ENCODE peak calls at places on chromosomes 4 and X, in nine cellular contexts. One of them, this sample, is unnamed.

GRCh38 chr4:103032575-103032974 is 13.1 kb upstream of the SLC9B1 start:
- DNase-seq in mammary epithelial cell: peak; percentile 46
- DNase-seq in right atrium auricular region: no peak
- DNase-seq in left lung: no peak
- DNase-seq in transverse colon: peak; percentile 14
- DNase-seq in Caco-2: peak; percentile 64
- DNase-seq in mesothelial cell of epicardium: no peak
- DNase-seq in bronchial epithelial cell: peak; percentile 51
- DNase-seq in thoracic aorta: no peak
- DNase-seq in this sample: no peak

GRCh38 chr4:6267573-6267972 is 2.1 kb upstream of the WFS1 start:
- DNase-seq in thoracic aorta: no peak
- DNase-seq in right atrium auricular region: no peak
- DNase-seq in bronchial epithelial cell: no peak
- DNase-seq in Caco-2: no peak
- DNase-seq in left lung: no peak
- DNase-seq in transverse colon: no peak
- DNase-seq in mammary epithelial cell: no peak
- DNase-seq in mesothelial cell of epicardium: no peak
- DNase-seq in this sample: no peak

GRCh38 chrX:727738-728621 is 97.4 kb downstream of the SHOX start:
- DNase-seq in left lung: no peak
- DNase-seq in transverse colon: no peak
- DNase-seq in Caco-2: no peak
- DNase-seq in mesothelial cell of epicardium: no peak
- DNase-seq in right atrium auricular region: no peak
- DNase-seq in bronchial epithelial cell: no peak
- DNase-seq in mammary epithelial cell: no peak
- DNase-seq in thoracic aorta: no peak
- DNase-seq in this sample: no peak

GRCh38 chr4:88177981-88178632 is 19.7 kb upstream of the ABCG2 start:
- DNase-seq in mammary epithelial cell: peak; percentile 86
- DNase-seq in left lung: no peak
- DNase-seq in thoracic aorta: no peak
- DNase-seq in right atrium auricular region: no peak
- DNase-seq in bronchial epithelial cell: peak; percentile 93
- DNase-seq in Caco-2: peak; percentile 78
- DNase-seq in mesothelial cell of epicardium: no peak
- DNase-seq in transverse colon: peak; percentile 24
- DNase-seq in this sample: peak; percentile 49

GRCh38 chr4:39698424-39699009 is 581 bp downstream of the UBE2K start:
- DNase-seq in left lung: peak; percentile 85
- DNase-seq in mesothelial cell of epicardium: peak; percentile 27
- DNase-seq in bronchial epithelial cell: peak; percentile 36
- DNase-seq in Caco-2: peak; percentile 63
- DNase-seq in right atrium auricular region: no peak
- DNase-seq in transverse colon: peak; percentile 59
- DNase-seq in thoracic aorta: no peak
- DNase-seq in mammary epithelial cell: peak; percentile 41
- DNase-seq in this sample: no peak

GRCh38 chr4:180618396-180618795 is 1624.8 kb upstream of the TENM3 start:
- DNase-seq in transverse colon: no peak
- DNase-seq in mammary epithelial cell: peak; percentile 31
- DNase-seq in left lung: no peak
- DNase-seq in right atrium auricular region: no peak
- DNase-seq in bronchial epithelial cell: no peak
- DNase-seq in Caco-2: no peak
- DNase-seq in thoracic aorta: no peak
- DNase-seq in mesothelial cell of epicardium: no peak
- DNase-seq in this sample: no peak

GRCh38 chr4:63302078-63302477 is 1107.2 kb downstream of the TECRL start:
- DNase-seq in bronchial epithelial cell: no peak
- DNase-seq in right atrium auricular region: no peak
- DNase-seq in transverse colon: no peak
- DNase-seq in left lung: no peak
- DNase-seq in mesothelial cell of epicardium: no peak
- DNase-seq in mammary epithelial cell: no peak
- DNase-seq in Caco-2: no peak
- DNase-seq in thoracic aorta: no peak
- DNase-seq in this sample: no peak

GRCh38 chr4:182904271-182904761 is 12.9 kb downstream of the DCTD start:
- DNase-seq in bronchial epithelial cell: no peak
- DNase-seq in mammary epithelial cell: no peak
- DNase-seq in thoracic aorta: no peak
- DNase-seq in transverse colon: no peak
- DNase-seq in Caco-2: peak; percentile 57
- DNase-seq in left lung: no peak
- DNase-seq in mesothelial cell of epicardium: no peak
- DNase-seq in right atrium auricular region: no peak
- DNase-seq in this sample: no peak

GRCh38 chr4:3688018-3688998 is 77.9 kb upstream of the ADRA2C start:
- DNase-seq in Caco-2: no peak
- DNase-seq in bronchial epithelial cell: no peak
- DNase-seq in right atrium auricular region: no peak
- DNase-seq in mesothelial cell of epicardium: peak; percentile 10
- DNase-seq in transverse colon: no peak
- DNase-seq in mammary epithelial cell: no peak
- DNase-seq in thoracic aorta: no peak
- DNase-seq in left lung: peak; percentile 58
- DNase-seq in this sample: no peak

GRCh38 chrX:133005038-133005437 is 46.6 kb upstream of the HS6ST2 start:
- DNase-seq in bronchial epithelial cell: peak; percentile 3
- DNase-seq in right atrium auricular region: no peak
- DNase-seq in Caco-2: no peak
- DNase-seq in mammary epithelial cell: peak; percentile 1
- DNase-seq in thoracic aorta: no peak
- DNase-seq in left lung: no peak
- DNase-seq in mesothelial cell of epicardium: no peak
- DNase-seq in transverse colon: no peak
- DNase-seq in this sample: no peak

GRCh38 chr4:76216975-76217814 is 3.6 kb upstream of the SCARB2 start:
- DNase-seq in Caco-2: no peak
- DNase-seq in bronchial epithelial cell: peak; percentile 52
- DNase-seq in thoracic aorta: no peak
- DNase-seq in right atrium auricular region: no peak
- DNase-seq in transverse colon: no peak
- DNase-seq in mammary epithelial cell: peak; percentile 45
- DNase-seq in mesothelial cell of epicardium: no peak
- DNase-seq in left lung: no peak
- DNase-seq in this sample: no peak

GRCh38 chr4:1952046-1952700 is 56.6 kb downstream of the NELFA start:
- DNase-seq in left lung: peak; percentile 72
- DNase-seq in bronchial epithelial cell: no peak
- DNase-seq in mammary epithelial cell: no peak
- DNase-seq in thoracic aorta: no peak
- DNase-seq in Caco-2: no peak
- DNase-seq in transverse colon: no peak
- DNase-seq in mesothelial cell of epicardium: no peak
- DNase-seq in right atrium auricular region: no peak
- DNase-seq in this sample: no peak

GRCh38 chr4:123995939-123996338 is 599.3 kb downstream of the SPRY1 start:
- DNase-seq in left lung: no peak
- DNase-seq in bronchial epithelial cell: peak; percentile 83
- DNase-seq in thoracic aorta: no peak
- DNase-seq in Caco-2: no peak
- DNase-seq in transverse colon: no peak
- DNase-seq in mammary epithelial cell: peak; percentile 68
- DNase-seq in mesothelial cell of epicardium: no peak
- DNase-seq in right atrium auricular region: no peak
- DNase-seq in this sample: peak; percentile 46

GRCh38 chr4:185040523-185040922 is 22.2 kb downstream of the HELT start:
- DNase-seq in thoracic aorta: no peak
- DNase-seq in mesothelial cell of epicardium: no peak
- DNase-seq in Caco-2: no peak
- DNase-seq in mammary epithelial cell: no peak
- DNase-seq in right atrium auricular region: no peak
- DNase-seq in transverse colon: no peak
- DNase-seq in left lung: no peak
- DNase-seq in bronchial epithelial cell: no peak
- DNase-seq in this sample: no peak

GRCh38 chr4:110164856-110165255 is 33.6 kb downstream of the ELOVL6 start:
- DNase-seq in bronchial epithelial cell: peak; percentile 40
- DNase-seq in right atrium auricular region: no peak
- DNase-seq in mesothelial cell of epicardium: no peak
- DNase-seq in left lung: no peak
- DNase-seq in transverse colon: no peak
- DNase-seq in mammary epithelial cell: no peak
- DNase-seq in Caco-2: no peak
- DNase-seq in thoracic aorta: no peak
- DNase-seq in this sample: no peak

GRCh38 chrX:103356023-103356798 is at the start of gene TCEAL9:
- DNase-seq in transverse colon: peak; percentile 63
- DNase-seq in thoracic aorta: no peak
- DNase-seq in Caco-2: peak; percentile 65
- DNase-seq in mammary epithelial cell: peak; percentile 46
- DNase-seq in right atrium auricular region: peak; percentile 71
- DNase-seq in bronchial epithelial cell: peak; percentile 46
- DNase-seq in mesothelial cell of epicardium: no peak
- DNase-seq in left lung: no peak
- DNase-seq in this sample: peak; percentile 51

GRCh38 chrX:1397001-1397400 is 5.1 kb upstream of the SLC25A6 start:
- DNase-seq in mammary epithelial cell: no peak
- DNase-seq in mesothelial cell of epicardium: no peak
- DNase-seq in bronchial epithelial cell: no peak
- DNase-seq in left lung: peak; percentile 55
- DNase-seq in transverse colon: no peak
- DNase-seq in thoracic aorta: no peak
- DNase-seq in right atrium auricular region: no peak
- DNase-seq in Caco-2: no peak
- DNase-seq in this sample: no peak

GRCh38 chrX:41457618-41458192 is 10.6 kb downstream of the NYX start:
- DNase-seq in Caco-2: no peak
- DNase-seq in right atrium auricular region: no peak
- DNase-seq in left lung: no peak
- DNase-seq in mammary epithelial cell: no peak
- DNase-seq in mesothelial cell of epicardium: no peak
- DNase-seq in bronchial epithelial cell: no peak
- DNase-seq in thoracic aorta: no peak
- DNase-seq in transverse colon: no peak
- DNase-seq in this sample: no peak
- TF ChIP-seq CTCF in Caco-2: peak; percentile 16
- TF ChIP-seq CTCF in right atrium auricular region: no peak
- TF ChIP-seq CTCF in left lung: no peak
- TF ChIP-seq CTCF in mammary epithelial cell: peak; percentile 21
- TF ChIP-seq CTCF in mesothelial cell of epicardium: no peak
- TF ChIP-seq CTCF in bronchial epithelial cell: no peak
- TF ChIP-seq CTCF in thoracic aorta: no peak
- TF ChIP-seq CTCF in transverse colon: no peak
- TF ChIP-seq CTCF in this sample: no peak

GRCh38 chrX:81489987-81490386 is 288.1 kb downstream of the SH3BGRL start:
- DNase-seq in thoracic aorta: no peak
- DNase-seq in mesothelial cell of epicardium: no peak
- DNase-seq in right atrium auricular region: no peak
- DNase-seq in transverse colon: no peak
- DNase-seq in Caco-2: no peak
- DNase-seq in left lung: no peak
- DNase-seq in mammary epithelial cell: no peak
- DNase-seq in bronchial epithelial cell: peak; percentile 1
- DNase-seq in this sample: no peak
- TF ChIP-seq CTCF in thoracic aorta: no peak
- TF ChIP-seq CTCF in mesothelial cell of epicardium: peak; percentile 66
- TF ChIP-seq CTCF in right atrium auricular region: no peak
- TF ChIP-seq CTCF in transverse colon: no peak
- TF ChIP-seq CTCF in Caco-2: no peak
- TF ChIP-seq CTCF in left lung: no peak
- TF ChIP-seq CTCF in mammary epithelial cell: peak; percentile 18
- TF ChIP-seq CTCF in bronchial epithelial cell: no peak
- TF ChIP-seq CTCF in this sample: no peak

DNA sequence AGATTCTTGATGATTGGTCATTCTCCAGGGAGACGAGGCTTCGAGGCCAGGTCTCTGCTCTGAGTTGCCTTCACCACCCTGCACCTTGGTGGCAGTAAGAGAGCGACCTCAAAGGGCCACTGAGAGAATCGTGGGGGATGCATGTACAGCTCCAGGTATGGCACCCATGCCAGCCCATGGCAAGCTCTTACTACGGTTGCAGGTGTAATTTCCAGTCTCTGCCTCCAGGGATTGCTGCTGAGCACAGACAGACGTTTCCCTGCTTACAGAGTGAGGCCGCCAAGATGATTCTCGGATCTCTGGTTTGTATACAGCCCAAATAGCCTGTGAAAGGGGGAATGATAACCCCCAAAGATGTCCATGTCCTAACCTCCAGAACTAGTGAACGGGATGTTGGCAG is 16.3 kb upstream of the DRD5 start:
- DNase-seq in transverse colon: peak; percentile 44
- DNase-seq in mammary epithelial cell: no peak
- DNase-seq in left lung: no peak
- DNase-seq in bronchial epithelial cell: peak; percentile 37
- DNase-seq in Caco-2: no peak
- DNase-seq in mesothelial cell of epicardium: no peak
- DNase-seq in thoracic aorta: no peak
- DNase-seq in right atrium auricular region: no peak
- DNase-seq in this sample: no peak
- TF ChIP-seq CTCF in transverse colon: peak; percentile 50
- TF ChIP-seq CTCF in mammary epithelial cell: peak; percentile 45
- TF ChIP-seq CTCF in left lung: peak; percentile 40
- TF ChIP-seq CTCF in bronchial epithelial cell: peak; percentile 72
- TF ChIP-seq CTCF in Caco-2: peak; percentile 21
- TF ChIP-seq CTCF in mesothelial cell of epicardium: no peak
- TF ChIP-seq CTCF in thoracic aorta: peak; percentile 26
- TF ChIP-seq CTCF in right atrium auricular region: peak; percentile 68
- TF ChIP-seq CTCF in this sample: no peak

GRCh38 chr4:153345011-153345981 is 808 bp downstream of the MND1 start:
- DNase-seq in mammary epithelial cell: peak; percentile 74
- DNase-seq in mesothelial cell of epicardium: no peak
- DNase-seq in bronchial epithelial cell: peak; percentile 59
- DNase-seq in Caco-2: peak; percentile 43
- DNase-seq in thoracic aorta: no peak
- DNase-seq in transverse colon: peak; percentile 14
- DNase-seq in right atrium auricular region: peak; percentile 63
- DNase-seq in left lung: peak; percentile 73
- DNase-seq in this sample: no peak
- TF ChIP-seq CTCF in mammary epithelial cell: no peak
- TF ChIP-seq CTCF in mesothelial cell of epicardium: no peak
- TF ChIP-seq CTCF in bronchial epithelial cell: no peak
- TF ChIP-seq CTCF in Caco-2: no peak
- TF ChIP-seq CTCF in thoracic aorta: no peak
- TF ChIP-seq CTCF in transverse colon: no peak
- TF ChIP-seq CTCF in right atrium auricular region: no peak
- TF ChIP-seq CTCF in left lung: no peak
- TF ChIP-seq CTCF in this sample: peak; percentile 4

This sample was measured in AG04450.